ENCODE peak calls at places on chromosomes 1 and 21, in seven cellular contexts. R is aorta, H is RPMI8226, I is dorsolateral prefrontal cortex, G is H7, O is occipital lobe, P is prostate gland. B is an unnamed sample.

GRCh38 chr1:28021064-28021463 is 61.3 kb downstream of the XKR8 start:
- DNase-seq in R (no peak), H (no peak), I (no peak), G (no peak), O (no peak), P (no peak), B (no peak)

GRCh38 chr1:150142083-150142482 is 7.6 kb upstream of the PLEKHO1 start:
- DNase-seq in R (no peak), H (no peak), I (no peak), G (no peak), O (no peak), P (no peak), B (no peak)

GRCh38 chr1:41900611-41901444 is 17.9 kb downstream of the HIVEP3 start:
- DNase-seq in R (no peak), H (no peak), I (no peak), G (no peak), O (no peak), P (no peak), B (no peak)

GRCh38 chr1:46203738-46204405 is 738 bp downstream of the LURAP1 start:
- DNase-seq in R (no peak), H (no peak), I (no peak), G (peak; percentile 69), O (no peak), P (no peak), B (no peak)

GRCh38 chr1:160925652-160926241 is 28.9 kb downstream of the ITLN2 start:
- DNase-seq in R (no peak), H (no peak), I (no peak), G (no peak), O (no peak), P (no peak), B (no peak)

GRCh38 chr1:75797273-75797588 is 549 bp downstream of the MSH4 start:
- DNase-seq in R (no peak), H (no peak), I (no peak), G (no peak), O (no peak), P (no peak), B (no peak)

GRCh38 chr1:77889240-77889637 is 815 bp downstream of the NEXN start:
- DNase-seq in R (no peak), H (no peak), I (no peak), G (peak; percentile 59), O (no peak), P (no peak), B (no peak)

GRCh38 chr21:37460196-37460595 is 93.6 kb downstream of the DYRK1A start:
- DNase-seq in R (no peak), H (no peak), I (no peak), G (peak; percentile 49), O (no peak), P (no peak), B (no peak)

GRCh38 chr1:221827307-221827642 is 85.4 kb upstream of the DUSP10 start:
- DNase-seq in R (no peak), H (no peak), I (no peak), G (no peak), O (no peak), P (no peak), B (no peak)

B was measured in OCI-LY7.